ENCODE peak calls at places on chromosomes 12 and 14, in nine cellular contexts. X, U, Z, R, K, S, I, L and N are unnamed samples.
A peak's percentile ranks its signal among the peaks of the same experiment; 100 is the strongest.

GRCh38 chr14:52876311-52876710 is 74.5 kb downstream of the FERMT2 start:
- DNase-seq in X (no peak), U (no peak), Z (no peak), R (no peak), K (no peak), S (no peak), I (no peak), L (no peak), N (no peak)

GRCh38 chr14:32473476-32473875 is 144.4 kb downstream of the AKAP6 start:
- DNase-seq in X (no peak), U (no peak), Z (no peak), R (no peak), K (no peak), S (no peak), I (no peak), L (peak; percentile 98), N (no peak)

GRCh38 chr14:55129428-55130193 is 559 bp downstream of the LGALS3 start:
- DNase-seq in X (no peak), U (peak; percentile 76), Z (peak; percentile 82), R (peak; percentile 79), K (peak; percentile 57), S (peak; percentile 45), I (peak; percentile 68), L (no peak), N (peak; percentile 74)

GRCh38 chr12:109833307-109834189 is at the start of gene TRPV4:
- DNase-seq in X (no peak), U (no peak), Z (no peak), R (no peak), K (peak; percentile 79), S (no peak), I (no peak), L (no peak), N (no peak)

GRCh38 chr12:54141534-54142475 is 47.0 kb downstream of the SMUG1 start:
- DNase-seq in X (no peak), U (no peak), Z (no peak), R (no peak), K (no peak), S (no peak), I (no peak), L (no peak), N (no peak)

GRCh38 chr14:93784878-93785277 is 3.4 kb downstream of the PRIMA1 start:
- DNase-seq in X (no peak), U (no peak), Z (no peak), R (no peak), K (no peak), S (no peak), I (no peak), L (no peak), N (no peak)

GRCh38 chr12:27163048-27163715 is 80.8 kb upstream of the C12orf71 start:
- DNase-seq in X (no peak), U (no peak), Z (no peak), R (no peak), K (no peak), S (no peak), I (no peak), L (no peak), N (peak; percentile 29)

GRCh38 chr12:82366182-82366581 is 7.9 kb downstream of the METTL25 start:
- DNase-seq in X (no peak), U (no peak), Z (no peak), R (no peak), K (no peak), S (no peak), I (no peak), L (no peak), N (no peak)

GRCh38 chr12:9364224-9365176 is 156.3 kb upstream of the PZP start:
- DNase-seq in X (no peak), U (peak; percentile 62), Z (no peak), R (peak; percentile 71), K (peak; percentile 33), S (peak; percentile 22), I (peak; percentile 54), L (peak; percentile 49), N (peak; percentile 97)

GRCh38 chr12:62191747-62192485 is 68.3 kb upstream of the USP15 start:
- DNase-seq in X (no peak), U (no peak), Z (no peak), R (peak; percentile 21), K (peak; percentile 33), S (no peak), I (peak; percentile 21), L (no peak), N (no peak)

GRCh38 chr12:71432936-71433335 is 6.7 kb upstream of the LGR5 start:
- DNase-seq in X (no peak), U (no peak), Z (no peak), R (no peak), K (no peak), S (no peak), I (no peak), L (no peak), N (no peak)

GRCh38 chr12:27333311-27334009 is 824 bp downstream of the BMAL2 start:
- DNase-seq in X (no peak), U (peak; percentile 61), Z (no peak), R (peak; percentile 60), K (peak; percentile 43), S (peak; percentile 27), I (peak; percentile 64), L (no peak), N (peak; percentile 68)

GRCh38 chr14:61452452-61452851 is 131.1 kb downstream of the PRKCH start:
- DNase-seq in X (no peak), U (peak; percentile 73), Z (no peak), R (no peak), K (no peak), S (peak; percentile 59), I (no peak), L (no peak), N (peak; percentile 69)

GRCh38 chr14:70257526-70257925 is 68.8 kb upstream of the SLC8A3 start:
- DNase-seq in X (no peak), U (peak; percentile 51), Z (no peak), R (peak; percentile 48), K (no peak), S (no peak), I (peak; percentile 29), L (no peak), N (peak; percentile 62)

GRCh38 chr12:95955549-95956159 is 12.5 kb downstream of the AMDHD1 start:
- DNase-seq in X (no peak), U (no peak), Z (no peak), R (no peak), K (no peak), S (no peak), I (no peak), L (no peak), N (no peak)

GRCh38 chr12:95960241-95960640 is 17.1 kb downstream of the AMDHD1 start:
- DNase-seq in X (no peak), U (no peak), Z (no peak), R (no peak), K (no peak), S (no peak), I (no peak), L (no peak), N (no peak)

GRCh38 chr12:95956557-95957145 is 13.5 kb downstream of the AMDHD1 start:
- DNase-seq in X (no peak), U (no peak), Z (no peak), R (no peak), K (no peak), S (no peak), I (no peak), L (no peak), N (no peak)

GRCh38 chr12:95963104-95963503 is 20.0 kb downstream of the AMDHD1 start:
- DNase-seq in X (no peak), U (no peak), Z (peak; percentile 10), R (no peak), K (no peak), S (no peak), I (no peak), L (no peak), N (peak; percentile 28)

GRCh38 chr12:95959107-95959506 is 16.0 kb downstream of the AMDHD1 start:
- DNase-seq in X (no peak), U (no peak), Z (peak; percentile 33), R (no peak), K (no peak), S (no peak), I (no peak), L (no peak), N (no peak)
- TF ChIP-seq CTCF in X (no peak), U (peak; percentile 9), Z (peak; percentile 31), R (no peak), K (no peak), S (no peak), I (no peak), L (no peak), N (no peak)

GRCh38 chr14:38197001-38197760 is 10.5 kb upstream of the SSTR1 start:
- DNase-seq in X (no peak), U (no peak), Z (no peak), R (no peak), K (no peak), S (no peak), I (no peak), L (no peak), N (no peak)
- TF ChIP-seq CTCF in X (peak; percentile 62), U (peak; percentile 48), Z (peak; percentile 47), R (no peak), K (peak; percentile 67), S (peak; percentile 77), I (peak; percentile 49), L (peak; percentile 46), N (no peak)

DNA sequence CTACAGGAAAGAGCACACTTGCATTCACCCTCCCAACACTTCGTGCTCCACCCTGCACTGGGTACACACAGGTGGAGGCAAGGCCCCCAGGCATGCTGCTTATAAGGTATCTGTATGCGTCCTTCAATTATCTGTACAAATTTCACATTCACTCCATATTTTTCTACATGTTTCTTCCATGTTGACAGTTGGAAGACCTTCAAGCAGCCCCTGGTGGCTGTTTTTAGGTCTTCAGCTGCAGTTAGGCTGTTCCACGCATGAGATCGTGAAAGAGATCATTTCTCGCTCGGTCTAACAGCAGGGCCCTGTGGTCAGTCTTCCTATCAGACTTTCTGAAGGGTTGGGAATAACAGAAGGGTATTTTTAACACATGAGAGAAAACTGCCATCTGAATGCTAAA is 47.1 kb downstream of the PLXNC1 start:
- DNase-seq in X (no peak), U (no peak), Z (no peak), R (no peak), K (no peak), S (no peak), I (no peak), L (no peak), N (no peak)
- TF ChIP-seq CTCF in X (no peak), U (no peak), Z (no peak), R (no peak), K (no peak), S (no peak), I (no peak), L (no peak), N (peak; percentile 16)

DNA sequence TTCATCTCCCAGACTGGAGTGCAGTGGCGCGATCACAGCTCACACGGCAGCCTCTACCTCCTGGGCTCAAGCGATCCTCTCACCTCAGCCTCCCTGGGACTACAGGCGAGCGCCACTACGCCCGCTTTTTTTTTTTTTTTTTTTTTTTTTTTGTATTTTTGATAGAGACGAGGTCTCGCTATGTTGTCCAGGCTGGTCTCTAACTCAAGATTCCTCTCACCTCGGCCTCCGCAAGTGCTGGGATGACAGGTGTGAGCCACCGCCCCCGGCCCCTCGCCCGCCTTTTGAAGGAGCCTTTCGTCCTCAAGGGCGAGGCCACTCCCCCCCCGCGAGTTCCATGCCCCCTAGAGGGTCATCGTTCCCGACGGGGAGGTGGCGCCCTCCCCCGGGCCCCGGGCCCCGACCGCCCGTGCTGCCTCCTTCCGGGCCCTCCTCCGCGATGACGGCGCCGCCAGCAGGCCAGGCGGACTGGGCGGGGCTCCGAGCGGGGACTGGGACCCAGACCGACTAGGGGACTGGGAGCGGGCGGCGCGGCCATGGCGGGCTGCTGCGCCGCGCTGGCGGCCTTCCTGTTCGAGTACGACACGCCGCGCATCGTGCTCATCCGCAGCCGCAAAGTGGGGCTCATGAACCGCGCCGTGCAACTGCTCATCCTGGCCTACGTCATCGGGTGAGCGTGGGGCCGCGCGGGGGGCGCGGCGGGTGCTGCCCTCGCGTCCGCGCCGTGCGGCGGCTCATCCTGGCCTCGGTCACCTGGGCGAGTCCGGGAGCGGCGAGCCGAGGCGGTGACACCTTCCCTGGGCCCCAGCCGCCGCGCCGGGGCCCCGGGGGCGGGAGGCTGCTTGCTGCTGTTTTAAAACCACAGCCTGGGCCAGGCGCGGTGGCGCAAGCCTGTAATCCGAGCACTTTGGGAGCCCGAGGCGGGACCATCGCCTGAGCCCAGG is at the start of gene P2RX4:
- DNase-seq in X (peak; percentile 33), U (peak; percentile 95), Z (peak; percentile 80), R (peak; percentile 95), K (peak; percentile 88), S (peak; percentile 81), I (peak; percentile 92), L (no peak), N (peak; percentile 93)
- TF ChIP-seq CTCF in X (no peak), U (peak; percentile 32), Z (peak; percentile 62), R (peak; percentile 50), K (no peak), S (no peak), I (peak; percentile 36), L (no peak), N (peak; percentile 44)